ENCODE peak calls at places on chromosomes 12 and 14, in five cellular contexts. One of them, this sample, is unnamed.

GRCh38 chr12:55743967-55744931 is 1.3 kb downstream of the GDF11 start:
- DNase-seq in PC-3: no peak
- DNase-seq in fibroblast of lung: no peak
- DNase-seq in A549: no peak
- DNase-seq in mesendoderm: no peak
- DNase-seq in this sample: peak; percentile 41

GRCh38 chr12:116708826-116709756 is 28.8 kb downstream of the SPRING1 start:
- DNase-seq in PC-3: peak; percentile 86
- DNase-seq in mesendoderm: peak; percentile 39
- DNase-seq in fibroblast of lung: peak; percentile 70
- DNase-seq in A549: peak; percentile 74
- DNase-seq in this sample: peak; percentile 82

GRCh38 chr14:101072945-101073597 is 169.5 kb upstream of the RTL1 start:
- DNase-seq in mesendoderm: peak; percentile 97
- DNase-seq in A549: peak; percentile 97
- DNase-seq in fibroblast of lung: peak; percentile 93
- DNase-seq in PC-3: peak; percentile 99
- DNase-seq in this sample: peak; percentile 98

GRCh38 chr12:29396774-29397173 is 15.8 kb upstream of the ERGIC2 start:
- DNase-seq in PC-3: peak; percentile 57
- DNase-seq in A549: no peak
- DNase-seq in mesendoderm: no peak
- DNase-seq in fibroblast of lung: no peak
- DNase-seq in this sample: peak; percentile 41

GRCh38 chr12:79692249-79692619 is 1.5 kb upstream of the PAWR start:
- DNase-seq in mesendoderm: no peak
- DNase-seq in fibroblast of lung: peak; percentile 20
- DNase-seq in A549: no peak
- DNase-seq in PC-3: no peak
- DNase-seq in this sample: no peak

GRCh38 chr12:6765634-6766581 is at the start of gene PTMS:
- DNase-seq in fibroblast of lung: peak; percentile 92
- DNase-seq in A549: peak; percentile 99
- DNase-seq in PC-3: peak; percentile 78
- DNase-seq in mesendoderm: peak; percentile 98
- DNase-seq in this sample: peak; percentile 83

GRCh38 chr12:52667509-52667908 is 12.7 kb downstream of the KRT1 start:
- DNase-seq in PC-3: peak; percentile 36
- DNase-seq in mesendoderm: peak; percentile 33
- DNase-seq in A549: peak; percentile 33
- DNase-seq in fibroblast of lung: no peak
- DNase-seq in this sample: no peak

GRCh38 chr12:132494294-132495164 is 4.6 kb downstream of the FBRSL1 start:
- DNase-seq in mesendoderm: no peak
- DNase-seq in PC-3: peak; percentile 46
- DNase-seq in A549: no peak
- DNase-seq in fibroblast of lung: no peak
- DNase-seq in this sample: no peak

GRCh38 chr12:124758266-124759200 is 105.1 kb downstream of the SCARB1 start:
- DNase-seq in PC-3: no peak
- DNase-seq in A549: no peak
- DNase-seq in mesendoderm: no peak
- DNase-seq in fibroblast of lung: no peak
- DNase-seq in this sample: no peak

GRCh38 chr14:100116134-100116533 is 43.3 kb downstream of the DEGS2 start:
- DNase-seq in A549: no peak
- DNase-seq in PC-3: no peak
- DNase-seq in fibroblast of lung: no peak
- DNase-seq in mesendoderm: no peak
- DNase-seq in this sample: no peak

GRCh38 chr12:102960766-102961487 is 3.5 kb downstream of the ASCL1 start:
- DNase-seq in fibroblast of lung: no peak
- DNase-seq in PC-3: no peak
- DNase-seq in A549: no peak
- DNase-seq in mesendoderm: no peak
- DNase-seq in this sample: no peak

GRCh38 chr12:85968606-85969005 is 94.5 kb downstream of the NTS start:
- DNase-seq in mesendoderm: no peak
- DNase-seq in fibroblast of lung: no peak
- DNase-seq in PC-3: no peak
- DNase-seq in A549: no peak
- DNase-seq in this sample: no peak

GRCh38 chr14:49294736-49295135 is 291.4 kb downstream of the RPS29 start:
- DNase-seq in PC-3: no peak
- DNase-seq in fibroblast of lung: no peak
- DNase-seq in mesendoderm: peak; percentile 56
- DNase-seq in A549: no peak
- DNase-seq in this sample: no peak

GRCh38 chr12:124867389-124867930 is 3.8 kb upstream of the SCARB1 start:
- DNase-seq in mesendoderm: no peak
- DNase-seq in A549: peak; percentile 80
- DNase-seq in fibroblast of lung: peak; percentile 51
- DNase-seq in PC-3: peak; percentile 63
- DNase-seq in this sample: no peak

GRCh38 chr12:50061946-50062725 is 4.7 kb downstream of the ASIC1 start:
- DNase-seq in PC-3: no peak
- DNase-seq in A549: no peak
- DNase-seq in mesendoderm: no peak
- DNase-seq in fibroblast of lung: no peak
- DNase-seq in this sample: no peak

GRCh38 chr12:108839890-108840230 is 17.5 kb downstream of the SSH1 start:
- DNase-seq in mesendoderm: no peak
- DNase-seq in A549: no peak
- DNase-seq in fibroblast of lung: no peak
- DNase-seq in PC-3: no peak
- DNase-seq in this sample: no peak

GRCh38 chr12:42450248-42450647 is 124.3 kb downstream of the PPHLN1 start:
- DNase-seq in A549: no peak
- DNase-seq in mesendoderm: no peak
- DNase-seq in PC-3: peak; percentile 4
- DNase-seq in fibroblast of lung: no peak
- DNase-seq in this sample: peak; percentile 62

GRCh38 chr12:89556976-89557375 is 31.1 kb upstream of the POC1B start:
- DNase-seq in mesendoderm: no peak
- DNase-seq in PC-3: peak; percentile 53
- DNase-seq in fibroblast of lung: no peak
- DNase-seq in A549: no peak
- DNase-seq in this sample: no peak

GRCh38 chr14:25945746-25946145 is 652.1 kb downstream of the NOVA1 start:
- DNase-seq in fibroblast of lung: no peak
- DNase-seq in A549: no peak
- DNase-seq in mesendoderm: no peak
- DNase-seq in PC-3: no peak
- DNase-seq in this sample: no peak

GRCh38 chr12:88258396-88258795 is 116.3 kb downstream of the TMTC3 start:
- DNase-seq in A549: no peak
- DNase-seq in fibroblast of lung: no peak
- DNase-seq in PC-3: no peak
- DNase-seq in mesendoderm: no peak
- DNase-seq in this sample: peak; percentile 83

GRCh38 chr12:56839489-56840442 is 76.6 kb downstream of the HSD17B6 start:
- DNase-seq in PC-3: peak; percentile 60
- DNase-seq in mesendoderm: peak; percentile 83
- DNase-seq in A549: peak; percentile 65
- DNase-seq in fibroblast of lung: peak; percentile 33
- DNase-seq in this sample: peak; percentile 17

GRCh38 chr12:4251228-4251891 is 22.2 kb upstream of the CCND2 start:
- DNase-seq in fibroblast of lung: no peak
- DNase-seq in A549: no peak
- DNase-seq in mesendoderm: no peak
- DNase-seq in PC-3: no peak
- DNase-seq in this sample: no peak

GRCh38 chr14:21521526-21521925 is 4.6 kb downstream of the SALL2 start:
- DNase-seq in mesendoderm: no peak
- DNase-seq in A549: no peak
- DNase-seq in fibroblast of lung: peak; percentile 50
- DNase-seq in PC-3: peak; percentile 48
- DNase-seq in this sample: peak; percentile 83

GRCh38 chr12:114311966-114312365 is 94.0 kb downstream of the TBX5 start:
- DNase-seq in A549: no peak
- DNase-seq in mesendoderm: no peak
- DNase-seq in fibroblast of lung: peak; percentile 14
- DNase-seq in PC-3: no peak
- DNase-seq in this sample: peak; percentile 86

GRCh38 chr14:26402126-26402525 is 195.7 kb downstream of the NOVA1 start:
- DNase-seq in fibroblast of lung: no peak
- DNase-seq in PC-3: no peak
- DNase-seq in A549: no peak
- DNase-seq in mesendoderm: no peak
- DNase-seq in this sample: no peak

GRCh38 chr12:114605918-114606317 is 78.1 kb downstream of the TBX3 start:
- DNase-seq in mesendoderm: no peak
- DNase-seq in A549: no peak
- DNase-seq in fibroblast of lung: no peak
- DNase-seq in PC-3: no peak
- DNase-seq in this sample: no peak

GRCh38 chr12:27057543-27057942 is 24.8 kb downstream of the C12orf71 start:
- DNase-seq in PC-3: peak; percentile 92
- DNase-seq in mesendoderm: no peak
- DNase-seq in fibroblast of lung: no peak
- DNase-seq in A549: no peak
- DNase-seq in this sample: no peak

GRCh38 chr14:32709072-32709471 is 229.6 kb upstream of the NPAS3 start:
- DNase-seq in PC-3: peak; percentile 57
- DNase-seq in fibroblast of lung: peak; percentile 94
- DNase-seq in A549: peak; percentile 11
- DNase-seq in mesendoderm: no peak
- DNase-seq in this sample: peak; percentile 90
- H3K27ac ChIP-seq in PC-3: no peak overlapping the region
- H3K27ac ChIP-seq in fibroblast of lung: peak overlapping the region; percentile 40
- H3K27ac ChIP-seq in A549: no peak overlapping the region
- H3K27ac ChIP-seq in mesendoderm: no peak overlapping the region
- H3K27ac ChIP-seq in this sample: peak overlapping the region; percentile 76

GRCh38 chr14:76257842-76258397 is 106.2 kb downstream of the GPATCH2L start:
- DNase-seq in A549: no peak
- DNase-seq in mesendoderm: peak; percentile 38
- DNase-seq in fibroblast of lung: no peak
- DNase-seq in PC-3: no peak
- DNase-seq in this sample: no peak

GRCh38 chr14:76259029-76259735 is 107.5 kb downstream of the GPATCH2L start:
- DNase-seq in PC-3: no peak
- DNase-seq in fibroblast of lung: no peak
- DNase-seq in A549: no peak
- DNase-seq in mesendoderm: no peak
- DNase-seq in this sample: peak; percentile 7

GRCh38 chr14:76256545-76256944 is 104.8 kb downstream of the GPATCH2L start:
- DNase-seq in PC-3: no peak
- DNase-seq in fibroblast of lung: no peak
- DNase-seq in A549: no peak
- DNase-seq in mesendoderm: no peak
- DNase-seq in this sample: no peak

GRCh38 chr14:76260749-76261148 is 109.0 kb downstream of the GPATCH2L start:
- DNase-seq in fibroblast of lung: no peak
- DNase-seq in PC-3: no peak
- DNase-seq in A549: no peak
- DNase-seq in mesendoderm: no peak
- DNase-seq in this sample: no peak

DNA sequence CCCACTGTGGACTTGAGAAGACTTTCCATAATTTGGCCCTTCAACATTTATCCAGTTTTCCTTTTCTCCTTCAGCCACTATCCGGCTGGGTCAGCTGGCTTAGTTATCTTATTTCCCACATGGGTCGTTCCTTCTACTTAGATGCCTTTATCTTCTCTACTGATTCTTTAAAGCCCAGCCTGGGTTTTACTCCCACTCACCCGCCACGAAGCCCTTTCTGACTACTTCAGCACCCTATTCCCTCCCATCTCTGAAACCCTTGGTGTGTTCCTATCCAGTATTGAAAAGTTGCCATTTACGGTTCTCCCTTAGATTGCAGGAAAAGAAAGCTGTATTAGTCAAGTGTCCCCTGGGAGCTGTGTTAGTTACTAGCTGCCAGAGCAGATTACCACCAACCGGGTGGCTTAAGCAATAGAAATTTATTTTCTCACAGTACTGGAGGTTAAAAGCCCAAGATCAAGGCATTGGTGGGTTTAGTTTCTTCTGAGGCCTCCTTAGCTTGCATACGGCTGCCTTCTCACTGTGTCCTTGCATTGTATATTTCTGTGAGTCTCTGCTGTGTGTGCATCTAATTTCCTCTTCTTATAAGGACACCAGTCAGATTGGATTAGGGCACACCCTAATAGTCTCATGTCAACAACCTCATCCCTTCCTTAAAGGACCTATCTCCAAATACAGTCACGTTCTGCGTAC is 105.5 kb downstream of the GPATCH2L start:
- DNase-seq in mesendoderm: no peak
- DNase-seq in PC-3: no peak
- DNase-seq in A549: no peak
- DNase-seq in fibroblast of lung: no peak
- DNase-seq in this sample: peak; percentile 81
- H3K4me3 ChIP-seq in mesendoderm: no peak overlapping the region
- H3K4me3 ChIP-seq in PC-3: no peak overlapping the region
- H3K4me3 ChIP-seq in A549: no peak overlapping the region
- H3K4me3 ChIP-seq in fibroblast of lung: no peak overlapping the region
- H3K4me3 ChIP-seq in this sample: no peak overlapping the region

DNA sequence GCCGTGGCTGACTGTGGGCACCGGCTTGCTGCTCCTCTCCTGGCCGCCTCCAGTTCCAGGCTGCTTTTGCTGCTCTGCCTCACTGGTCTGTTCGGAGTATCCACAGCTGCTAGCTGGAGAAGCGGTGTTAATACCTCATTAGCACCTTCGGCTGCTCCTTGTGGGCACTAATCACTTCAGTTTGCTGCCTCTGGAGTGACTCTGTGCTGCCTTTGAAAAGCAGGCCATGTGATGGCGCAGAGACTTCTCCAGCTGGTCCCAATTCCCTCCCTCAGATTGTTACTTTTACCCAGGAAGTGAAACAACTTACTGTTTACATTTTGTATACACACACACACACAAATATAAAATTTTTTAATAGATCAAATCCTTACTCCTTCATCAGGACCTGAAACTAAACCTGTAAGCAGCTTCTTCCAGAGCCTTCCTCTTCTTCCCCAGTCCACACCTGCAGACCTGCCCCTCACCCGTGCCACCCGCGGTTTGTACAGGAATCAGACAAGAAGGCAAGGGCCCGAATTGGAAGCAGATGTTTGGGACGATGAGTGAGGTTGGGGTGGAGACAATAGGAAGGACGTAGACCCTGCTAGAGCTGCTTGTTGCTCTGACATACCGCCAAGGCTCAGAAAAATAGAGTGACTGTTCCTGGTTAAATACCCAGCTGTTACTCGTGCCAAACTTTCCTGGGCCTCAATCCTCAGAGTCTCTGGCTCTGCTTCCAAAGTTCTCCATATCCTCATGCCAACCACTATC is 41.5 kb upstream of the LTBP2 start:
- DNase-seq in PC-3: no peak
- DNase-seq in mesendoderm: peak; percentile 81
- DNase-seq in A549: no peak
- DNase-seq in fibroblast of lung: no peak
- DNase-seq in this sample: peak; percentile 78
- H3K4me2 ChIP-seq in PC-3: no peak overlapping the region
- H3K4me2 ChIP-seq in mesendoderm: no peak overlapping the region
- H3K4me2 ChIP-seq in A549: no peak overlapping the region
- H3K4me2 ChIP-seq in fibroblast of lung: no peak overlapping the region
- H3K4me2 ChIP-seq in this sample: peak overlapping the region; percentile 35

DNA sequence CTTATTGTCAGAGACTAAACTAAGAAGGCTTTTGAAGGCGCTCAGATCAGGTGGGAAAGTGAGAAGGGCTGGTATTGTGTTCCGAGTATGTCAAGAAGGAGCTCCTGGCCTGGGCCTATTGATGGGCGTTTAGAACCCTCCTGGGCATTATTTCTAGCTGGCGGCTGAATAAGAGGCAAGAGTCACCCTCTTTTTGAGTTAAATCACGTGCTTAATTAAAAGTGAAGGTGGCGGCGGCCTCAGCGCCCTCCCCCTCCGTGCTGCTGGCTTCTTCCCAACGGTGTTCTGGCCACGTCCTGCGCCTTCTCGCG is 21.0 kb upstream of the GNS start:
- DNase-seq in A549: no peak
- DNase-seq in PC-3: no peak
- DNase-seq in mesendoderm: no peak
- DNase-seq in fibroblast of lung: no peak
- DNase-seq in this sample: no peak
- H3K27ac ChIP-seq in A549: peak overlapping the region; percentile 69
- H3K27ac ChIP-seq in PC-3: peak overlapping the region; percentile 15
- H3K27ac ChIP-seq in mesendoderm: no peak overlapping the region
- H3K27ac ChIP-seq in fibroblast of lung: no peak overlapping the region
- H3K27ac ChIP-seq in this sample: no peak overlapping the region